ENCODE peak calls at places on chromosome 2, in six cellular contexts. W, K, S, Q, D and X are unnamed samples.

GRCh38 chr2:18117592-18117991 is 239.1 kb downstream of the KCNS3 start:
- DNase-seq in D (peak; percentile 46), W (peak; percentile 53), S (no peak), K (peak; percentile 38), Q (no peak), X (no peak)

GRCh38 chr2:240220371-240220770 is 79.9 kb upstream of the OTOS start:
- DNase-seq in W (peak; percentile 66), D (no peak), Q (peak; percentile 4), K (no peak), S (no peak), X (no peak)

GRCh38 chr2:53450885-53451284 is 316.7 kb upstream of the CHAC2 start:
- DNase-seq in W (no peak), Q (no peak), K (no peak), D (no peak), S (no peak), X (no peak)

GRCh38 chr2:227339098-227339599 is 14.1 kb downstream of the MFF start:
- DNase-seq in S (no peak), D (no peak), K (no peak), Q (no peak), W (no peak), X (no peak)

GRCh38 chr2:115782286-115782685 is 1339.8 kb downstream of the DPP10 start:
- DNase-seq in D (no peak), Q (no peak), K (no peak), W (no peak), S (no peak), X (no peak)

GRCh38 chr2:211062213-211062612 is 505.8 kb downstream of the CPS1 start:
- DNase-seq in D (no peak), Q (no peak), W (no peak), S (no peak), K (no peak), X (no peak)

GRCh38 chr2:109320195-109320935 is 191.4 kb downstream of the SH3RF3 start:
- DNase-seq in W (no peak), Q (no peak), S (no peak), K (no peak), D (no peak), X (no peak)

GRCh38 chr2:65710779-65711295 is 278.4 kb upstream of the SPRED2 start:
- DNase-seq in S (no peak), W (peak; percentile 5), K (no peak), D (peak; percentile 28), Q (no peak), X (no peak)

GRCh38 chr2:95332036-95332435 is 34.9 kb downstream of the KCNIP3 start:
- DNase-seq in D (no peak), K (no peak), W (no peak), S (peak; percentile 26), Q (no peak), X (no peak)

DNA sequence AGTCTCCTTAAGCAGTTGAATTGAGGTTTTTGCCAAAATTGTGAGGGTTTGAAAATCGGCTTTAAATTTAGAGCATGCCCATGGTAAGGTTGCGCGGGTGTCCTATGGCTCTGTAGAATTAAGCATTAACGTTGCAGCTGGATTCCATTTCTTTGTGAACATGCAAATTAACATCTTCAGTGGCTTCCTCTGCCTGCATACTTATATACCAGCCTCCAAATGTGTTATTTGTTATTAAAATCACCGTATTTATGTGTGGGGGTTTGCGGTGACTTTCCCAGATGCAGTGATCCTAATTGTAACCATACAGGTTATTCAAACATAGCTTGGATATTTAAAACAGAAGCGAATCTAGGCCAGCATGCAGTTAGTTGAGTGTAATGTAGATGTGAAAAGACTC is 80.2 kb downstream of the TGOLN2 start:
- DNase-seq in Q (no peak), S (no peak), W (no peak), K (no peak), D (no peak), X (no peak)
- H3K4me1 ChIP-seq in Q (peaks cover 15% of the 10 kb centered on the region), S (peaks cover 41% of the 10 kb centered on the region), W (peaks cover 49% of the 10 kb centered on the region), K (peaks cover 6% of the 10 kb centered on the region), D (peaks cover 19% of the 10 kb centered on the region), X (peaks cover 7% of the 10 kb centered on the region)

GRCh38 chr2:10387033-10387432 is 61.1 kb downstream of the ODC1 start:
- DNase-seq in K (no peak), D (no peak), S (peak; percentile 91), Q (no peak), W (no peak), X (no peak)
- H3K4me1 ChIP-seq in K (peaks cover 26% of the 10 kb centered on the region), D (peaks cover 48% of the 10 kb centered on the region), S (peaks cover 84% of the 10 kb centered on the region), Q (no peaks in the 10 kb centered on the region), W (no peaks in the 10 kb centered on the region), X (peaks cover 16% of the 10 kb centered on the region)

DNA sequence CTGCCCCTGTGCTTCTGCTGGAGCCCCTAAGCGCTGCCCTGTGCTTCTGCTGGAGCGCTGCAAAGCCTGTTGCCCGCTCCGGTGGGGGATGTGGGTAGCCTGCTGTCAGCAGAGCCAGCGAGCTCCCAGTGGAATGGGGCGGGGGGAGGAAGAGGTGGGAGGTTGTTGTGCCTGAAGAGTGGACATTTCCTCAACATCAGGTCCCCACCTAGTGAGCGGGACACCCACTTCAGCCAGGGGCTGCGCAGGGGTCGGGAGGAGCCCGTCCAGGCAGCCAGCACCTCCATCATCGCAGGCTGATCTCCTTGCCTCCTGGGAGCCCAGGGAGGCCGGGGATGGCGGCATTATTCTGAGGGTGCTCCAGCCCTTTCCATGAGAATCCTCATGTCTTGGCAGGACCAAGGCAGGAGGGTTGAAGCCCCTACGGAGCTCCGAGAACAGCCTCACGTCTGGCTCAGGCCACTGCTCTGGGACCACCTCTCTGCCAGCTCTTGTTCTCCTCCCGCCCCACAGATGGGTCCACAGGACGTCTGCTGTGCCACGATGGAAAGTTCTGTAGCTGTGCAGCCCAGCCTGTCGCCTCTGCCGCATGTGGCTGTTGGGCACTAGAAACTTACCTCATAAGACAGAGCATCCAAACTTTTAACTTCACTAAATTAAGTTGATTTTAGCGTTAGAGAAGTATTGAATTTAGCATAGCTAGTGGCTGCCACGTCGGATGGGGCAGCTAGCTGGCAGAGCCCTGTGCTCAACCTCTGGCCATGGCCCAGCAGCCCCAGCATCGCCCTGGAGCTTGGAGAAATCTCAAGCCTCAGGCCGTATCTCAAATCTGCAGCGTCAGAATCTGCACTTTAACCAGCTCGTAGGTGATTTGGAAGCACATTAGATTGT is 1.9 kb upstream of the ALLC start:
- DNase-seq in K (no peak), D (no peak), S (no peak), W (no peak), Q (no peak), X (no peak)
- H3K4me1 ChIP-seq in K (no peaks in the 10 kb centered on the region), D (peaks cover 8% of the 10 kb centered on the region), S (peaks cover 12% of the 10 kb centered on the region), W (peaks cover 29% of the 10 kb centered on the region), Q (peaks cover 17% of the 10 kb centered on the region), X (no peaks in the 10 kb centered on the region)

DNA sequence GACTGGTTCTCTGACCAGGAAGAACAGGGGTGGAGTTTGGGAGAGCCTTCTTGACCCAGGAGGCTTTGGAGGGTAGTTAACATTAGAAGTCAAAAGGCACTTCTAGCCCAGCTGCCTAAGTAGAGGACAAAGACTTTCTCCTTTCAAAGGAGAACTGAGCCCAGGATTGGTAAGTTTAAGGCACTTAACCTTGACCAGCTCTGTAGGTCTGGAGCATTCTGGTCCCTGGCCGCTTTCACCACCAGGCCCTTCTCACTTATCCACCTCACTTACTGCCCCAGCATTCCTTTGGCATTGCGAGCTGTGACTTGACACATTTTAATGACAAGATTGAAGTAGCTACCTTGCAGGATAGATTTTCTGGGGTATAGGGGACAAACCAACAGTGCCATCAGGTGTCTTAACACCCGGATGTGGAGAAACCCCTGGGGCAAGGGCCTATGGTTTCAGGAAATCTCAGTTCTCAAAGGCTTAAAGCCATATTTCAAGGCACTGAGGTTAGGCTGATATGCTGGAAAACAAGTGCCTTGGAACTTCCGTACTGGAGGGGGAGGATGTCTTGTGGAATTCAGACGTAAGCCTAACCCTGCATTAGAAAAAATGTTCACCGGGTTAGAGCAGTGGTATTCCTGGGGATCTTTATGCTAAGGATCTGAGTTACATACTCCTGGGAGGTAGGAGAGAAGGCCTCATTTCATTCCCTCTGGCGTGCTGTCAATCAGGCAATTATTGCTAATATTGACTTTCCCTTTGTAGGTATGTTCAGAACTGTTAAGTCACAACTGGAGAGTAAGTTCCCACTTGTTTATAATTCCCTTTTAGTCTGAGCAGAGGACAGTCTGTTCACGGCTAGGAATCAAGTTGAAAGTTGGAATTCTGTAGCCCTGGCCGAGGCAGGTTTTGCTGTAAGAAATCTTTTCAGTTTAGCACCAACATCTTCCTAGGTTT is 4.3 kb downstream of the C2orf68 start:
- DNase-seq in W (no peak), D (no peak), K (no peak), S (no peak), Q (no peak), X (no peak)
- H3K4me1 ChIP-seq in W (peaks cover 7% of the 10 kb centered on the region), D (peaks cover 67% of the 10 kb centered on the region), K (peaks cover 7% of the 10 kb centered on the region), S (peaks cover 49% of the 10 kb centered on the region), Q (peaks cover 5% of the 10 kb centered on the region), X (no peaks in the 10 kb centered on the region)

GRCh38 chr2:150480971-150481830 is 6.3 kb downstream of the RND3 start:
- DNase-seq in W (no peak), K (no peak), S (no peak), Q (no peak), D (no peak), X (no peak)

GRCh38 chr2:150484006-150484405 is 3.5 kb downstream of the RND3 start:
- DNase-seq in Q (no peak), S (no peak), D (no peak), W (no peak), K (no peak), X (peak; percentile 40)

GRCh38 chr2:150482111-150482510 is 5.4 kb downstream of the RND3 start:
- DNase-seq in D (no peak), Q (no peak), S (no peak), K (no peak), W (no peak), X (no peak)

GRCh38 chr2:150483532-150483931 is 3.9 kb downstream of the RND3 start:
- DNase-seq in W (no peak), K (no peak), S (no peak), D (no peak), Q (no peak), X (no peak)

GRCh38 chr2:150482667-150483260 is 4.7 kb downstream of the RND3 start:
- DNase-seq in D (no peak), W (no peak), K (no peak), Q (no peak), S (no peak), X (no peak)
- H3K4me1 ChIP-seq in D (peaks cover 23% of the 10 kb centered on the region), W (peaks cover 15% of the 10 kb centered on the region), K (peaks cover 10% of the 10 kb centered on the region), Q (peaks cover 1% of the 10 kb centered on the region), S (peaks cover 13% of the 10 kb centered on the region), X (peaks cover 5% of the 10 kb centered on the region)

GRCh38 chr2:11746807-11747459 is 501 bp downstream of the LPIN1 start:
- DNase-seq in K (peak; percentile 66), D (peak; percentile 41), Q (no peak), S (no peak), W (peak; percentile 22), X (peak; percentile 52)

GRCh38 chr2:11744631-11745394 is 1.6 kb upstream of the LPIN1 start:
- DNase-seq in W (peak; percentile 52), D (no peak), K (peak; percentile 38), Q (peak; percentile 59), S (no peak), X (peak; percentile 13)

GRCh38 chr2:11748018-11748860 is 1.8 kb downstream of the LPIN1 start:
- DNase-seq in Q (no peak), W (no peak), S (no peak), K (no peak), D (no peak), X (no peak)

GRCh38 chr2:11745613-11746375 is 638 bp upstream of the LPIN1 start:
- DNase-seq in S (no peak), K (no peak), D (no peak), W (no peak), Q (no peak), X (no peak)

GRCh38 chr2:11746376-11746806 is at the start of gene LPIN1:
- DNase-seq in W (peak; percentile 93), Q (peak; percentile 91), K (peak; percentile 91), S (peak; percentile 95), D (peak; percentile 93), X (peak; percentile 87)
- H3K4me1 ChIP-seq in W (peaks cover 55% of the 10 kb centered on the region), Q (peaks cover 34% of the 10 kb centered on the region), K (peaks cover 21% of the 10 kb centered on the region), S (peaks cover 58% of the 10 kb centered on the region), D (peaks cover 57% of the 10 kb centered on the region), X (peaks cover 6% of the 10 kb centered on the region)